ENCODE peak calls at places on chromosomes 7 and 10, in eight cellular contexts. One of them, this sample, is unnamed.

GRCh38 chr7:112648781-112649180 is 141.4 kb downstream of the TMEM168 start:
- DNase-seq in cardiac muscle cell: no peak
- DNase-seq in colonic mucosa: no peak
- DNase-seq in CD4-positive, alpha-beta T cell: no peak
- DNase-seq in psoas muscle: no peak
- DNase-seq in right atrium auricular region: no peak
- DNase-seq in RWPE1: no peak
- DNase-seq in upper lobe of right lung: no peak
- DNase-seq in this sample: no peak

GRCh38 chr7:149870701-149871483 is 2.9 kb upstream of the ATP6V0E2 start:
- DNase-seq in cardiac muscle cell: no peak
- DNase-seq in colonic mucosa: peak; percentile 8
- DNase-seq in CD4-positive, alpha-beta T cell: no peak
- DNase-seq in psoas muscle: no peak
- DNase-seq in right atrium auricular region: no peak
- DNase-seq in RWPE1: no peak
- DNase-seq in upper lobe of right lung: no peak
- DNase-seq in this sample: no peak

GRCh38 chr7:155803418-155804376 is 8.6 kb downstream of the SHH start:
- DNase-seq in cardiac muscle cell: no peak
- DNase-seq in colonic mucosa: peak; percentile 86
- DNase-seq in CD4-positive, alpha-beta T cell: no peak
- DNase-seq in psoas muscle: no peak
- DNase-seq in right atrium auricular region: no peak
- DNase-seq in RWPE1: no peak
- DNase-seq in upper lobe of right lung: peak; percentile 94
- DNase-seq in this sample: no peak

GRCh38 chr7:12554421-12554820 is 16.1 kb upstream of the SCIN start:
- DNase-seq in cardiac muscle cell: no peak
- DNase-seq in colonic mucosa: no peak
- DNase-seq in CD4-positive, alpha-beta T cell: no peak
- DNase-seq in psoas muscle: no peak
- DNase-seq in right atrium auricular region: no peak
- DNase-seq in RWPE1: no peak
- DNase-seq in upper lobe of right lung: no peak
- DNase-seq in this sample: no peak

GRCh38 chr7:97075928-97076327 is 41.6 kb upstream of the SDHAF3 start:
- DNase-seq in cardiac muscle cell: no peak
- DNase-seq in colonic mucosa: no peak
- DNase-seq in CD4-positive, alpha-beta T cell: no peak
- DNase-seq in psoas muscle: no peak
- DNase-seq in right atrium auricular region: no peak
- DNase-seq in RWPE1: no peak
- DNase-seq in upper lobe of right lung: no peak
- DNase-seq in this sample: no peak

GRCh38 chr7:96253441-96253840 is 68.5 kb downstream of the SLC25A13 start:
- DNase-seq in cardiac muscle cell: no peak
- DNase-seq in colonic mucosa: no peak
- DNase-seq in CD4-positive, alpha-beta T cell: no peak
- DNase-seq in psoas muscle: no peak
- DNase-seq in right atrium auricular region: no peak
- DNase-seq in RWPE1: no peak
- DNase-seq in upper lobe of right lung: no peak
- DNase-seq in this sample: no peak

GRCh38 chr10:101031128-101031795 is at the start of the genes PDZD7 and SFXN3:
- DNase-seq in cardiac muscle cell: peak; percentile 96
- DNase-seq in colonic mucosa: peak; percentile 99
- DNase-seq in CD4-positive, alpha-beta T cell: peak; percentile 94
- DNase-seq in psoas muscle: peak; percentile 98
- DNase-seq in right atrium auricular region: peak; percentile 93
- DNase-seq in RWPE1: peak; percentile 99
- DNase-seq in upper lobe of right lung: peak; percentile 99
- DNase-seq in this sample: peak; percentile 99

GRCh38 chr10:22391605-22392004 is 46.3 kb downstream of the SPAG6 start:
- DNase-seq in cardiac muscle cell: no peak
- DNase-seq in colonic mucosa: no peak
- DNase-seq in CD4-positive, alpha-beta T cell: no peak
- DNase-seq in psoas muscle: no peak
- DNase-seq in right atrium auricular region: no peak
- DNase-seq in RWPE1: no peak
- DNase-seq in upper lobe of right lung: no peak
- DNase-seq in this sample: no peak

GRCh38 chr10:92855560-92855959 is 7.2 kb downstream of the EXOC6 start:
- DNase-seq in cardiac muscle cell: no peak
- DNase-seq in colonic mucosa: no peak
- DNase-seq in CD4-positive, alpha-beta T cell: no peak
- DNase-seq in psoas muscle: no peak
- DNase-seq in right atrium auricular region: no peak
- DNase-seq in RWPE1: no peak
- DNase-seq in upper lobe of right lung: no peak
- DNase-seq in this sample: no peak

GRCh38 chr10:30233186-30233958 is 115.7 kb downstream of the MTPAP start:
- DNase-seq in cardiac muscle cell: peak; percentile 42
- DNase-seq in colonic mucosa: no peak
- DNase-seq in CD4-positive, alpha-beta T cell: no peak
- DNase-seq in psoas muscle: no peak
- DNase-seq in right atrium auricular region: no peak
- DNase-seq in RWPE1: no peak
- DNase-seq in upper lobe of right lung: no peak
- DNase-seq in this sample: no peak

GRCh38 chr10:30241422-30242110 is 107.5 kb downstream of the MTPAP start:
- DNase-seq in cardiac muscle cell: no peak
- DNase-seq in colonic mucosa: no peak
- DNase-seq in CD4-positive, alpha-beta T cell: no peak
- DNase-seq in psoas muscle: no peak
- DNase-seq in right atrium auricular region: no peak
- DNase-seq in RWPE1: no peak
- DNase-seq in upper lobe of right lung: no peak
- DNase-seq in this sample: no peak

GRCh38 chr10:30238836-30239235 is 110.2 kb downstream of the MTPAP start:
- DNase-seq in cardiac muscle cell: no peak
- DNase-seq in colonic mucosa: no peak
- DNase-seq in CD4-positive, alpha-beta T cell: no peak
- DNase-seq in psoas muscle: no peak
- DNase-seq in right atrium auricular region: no peak
- DNase-seq in RWPE1: no peak
- DNase-seq in upper lobe of right lung: no peak
- DNase-seq in this sample: no peak
- H3K27ac ChIP-seq in cardiac muscle cell: no peak overlapping the region
- H3K27ac ChIP-seq in colonic mucosa: no peak overlapping the region
- H3K27ac ChIP-seq in CD4-positive, alpha-beta T cell: no peak overlapping the region
- H3K27ac ChIP-seq in psoas muscle: no peak overlapping the region
- H3K27ac ChIP-seq in right atrium auricular region: no peak overlapping the region
- H3K27ac ChIP-seq in RWPE1: no peak overlapping the region
- H3K27ac ChIP-seq in upper lobe of right lung: no peak overlapping the region
- H3K27ac ChIP-seq in this sample: no peak overlapping the region

GRCh38 chr7:101236292-101236691 is 1.3 kb downstream of the CLDN15 start:
- DNase-seq in cardiac muscle cell: no peak
- DNase-seq in colonic mucosa: no peak
- DNase-seq in CD4-positive, alpha-beta T cell: no peak
- DNase-seq in psoas muscle: no peak
- DNase-seq in right atrium auricular region: no peak
- DNase-seq in RWPE1: no peak
- DNase-seq in upper lobe of right lung: no peak
- DNase-seq in this sample: no peak

GRCh38 chr7:101233907-101234547 is 3.6 kb downstream of the CLDN15 start:
- DNase-seq in cardiac muscle cell: no peak
- DNase-seq in colonic mucosa: no peak
- DNase-seq in CD4-positive, alpha-beta T cell: no peak
- DNase-seq in psoas muscle: no peak
- DNase-seq in right atrium auricular region: no peak
- DNase-seq in RWPE1: no peak
- DNase-seq in upper lobe of right lung: no peak
- DNase-seq in this sample: no peak

GRCh38 chr7:101235522-101235921 is 2.1 kb downstream of the CLDN15 start:
- DNase-seq in cardiac muscle cell: no peak
- DNase-seq in colonic mucosa: peak; percentile 88
- DNase-seq in CD4-positive, alpha-beta T cell: no peak
- DNase-seq in psoas muscle: no peak
- DNase-seq in right atrium auricular region: no peak
- DNase-seq in RWPE1: no peak
- DNase-seq in upper lobe of right lung: no peak
- DNase-seq in this sample: no peak

GRCh38 chr7:101234636-101235035 is 3.0 kb downstream of the CLDN15 start:
- DNase-seq in cardiac muscle cell: no peak
- DNase-seq in colonic mucosa: no peak
- DNase-seq in CD4-positive, alpha-beta T cell: no peak
- DNase-seq in psoas muscle: no peak
- DNase-seq in right atrium auricular region: no peak
- DNase-seq in RWPE1: no peak
- DNase-seq in upper lobe of right lung: no peak
- DNase-seq in this sample: no peak

GRCh38 chr7:101235050-101235449 is 2.6 kb downstream of the CLDN15 start:
- DNase-seq in cardiac muscle cell: no peak
- DNase-seq in colonic mucosa: no peak
- DNase-seq in CD4-positive, alpha-beta T cell: no peak
- DNase-seq in psoas muscle: no peak
- DNase-seq in right atrium auricular region: no peak
- DNase-seq in RWPE1: no peak
- DNase-seq in upper lobe of right lung: no peak
- DNase-seq in this sample: no peak
- TF ChIP-seq CTCF in cardiac muscle cell: peak; percentile 38
- TF ChIP-seq CTCF in colonic mucosa: no peak
- TF ChIP-seq CTCF in CD4-positive, alpha-beta T cell: no peak
- TF ChIP-seq CTCF in psoas muscle: peak; percentile 20
- TF ChIP-seq CTCF in right atrium auricular region: peak; percentile 42
- TF ChIP-seq CTCF in RWPE1: peak; percentile 11
- TF ChIP-seq CTCF in upper lobe of right lung: peak; percentile 28
- TF ChIP-seq CTCF in this sample: peak; percentile 25

DNA sequence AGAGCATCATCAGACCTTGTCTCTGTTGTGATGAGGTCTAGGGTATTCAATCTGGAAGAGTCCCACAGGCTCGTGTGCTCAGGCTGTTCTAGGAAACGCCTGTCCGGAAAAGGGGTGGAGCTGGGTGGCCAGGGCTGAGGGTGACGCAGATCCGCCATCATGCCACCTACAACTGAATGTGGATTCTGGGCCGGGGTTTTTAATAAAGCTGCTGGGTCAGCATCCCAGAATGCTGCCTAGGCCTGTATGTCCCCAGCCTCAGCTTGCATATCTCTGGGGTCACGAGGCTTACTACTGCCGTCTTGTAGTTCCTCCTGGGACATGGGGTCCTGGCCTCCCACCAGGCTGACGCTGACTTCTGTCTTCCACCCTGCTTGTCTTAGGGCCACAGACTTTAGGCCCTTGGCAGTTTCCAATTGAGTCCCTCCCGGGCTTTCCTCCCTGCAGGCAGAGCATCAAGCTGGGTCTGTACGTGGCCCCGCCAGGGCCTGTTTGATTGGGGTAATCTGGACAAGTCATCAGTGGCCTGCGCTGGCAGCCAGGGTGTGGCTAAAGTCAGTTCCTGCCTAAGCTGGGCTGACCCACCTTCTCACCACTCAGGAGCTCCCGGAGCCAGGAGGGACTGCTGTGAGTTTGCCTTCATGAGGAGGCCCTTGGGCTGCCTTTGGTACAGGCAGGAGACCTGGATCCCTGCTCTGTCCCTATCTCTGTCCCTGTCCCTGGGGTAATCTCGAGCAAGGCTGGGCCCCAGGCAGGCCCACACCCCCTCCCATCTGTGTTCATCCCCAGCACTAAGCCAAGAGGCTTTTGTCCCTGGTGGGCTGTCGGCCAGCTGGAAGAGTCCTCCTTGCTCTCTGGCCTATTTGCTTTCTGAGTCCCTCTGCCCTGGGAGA is 79.9 kb downstream of the ZMIZ1 start:
- DNase-seq in cardiac muscle cell: no peak
- DNase-seq in colonic mucosa: peak; percentile 69
- DNase-seq in CD4-positive, alpha-beta T cell: no peak
- DNase-seq in psoas muscle: peak; percentile 79
- DNase-seq in right atrium auricular region: peak; percentile 91
- DNase-seq in RWPE1: peak; percentile 75
- DNase-seq in upper lobe of right lung: peak; percentile 83
- DNase-seq in this sample: peak; percentile 80
- H3K27ac ChIP-seq in cardiac muscle cell: peak overlapping the region; percentile 99
- H3K27ac ChIP-seq in colonic mucosa: peak overlapping the region; percentile 69
- H3K27ac ChIP-seq in CD4-positive, alpha-beta T cell: peak overlapping the region; percentile 36
- H3K27ac ChIP-seq in psoas muscle: peak overlapping the region; percentile 75
- H3K27ac ChIP-seq in right atrium auricular region: peak overlapping the region; percentile 98
- H3K27ac ChIP-seq in RWPE1: peak overlapping the region; percentile 99
- H3K27ac ChIP-seq in upper lobe of right lung: peak overlapping the region; percentile 92
- H3K27ac ChIP-seq in this sample: peak overlapping the region; percentile 79

GRCh38 chr10:17386021-17386420 is 68.4 kb downstream of the ST8SIA6 start:
- DNase-seq in cardiac muscle cell: no peak
- DNase-seq in colonic mucosa: no peak
- DNase-seq in CD4-positive, alpha-beta T cell: no peak
- DNase-seq in psoas muscle: no peak
- DNase-seq in right atrium auricular region: no peak
- DNase-seq in RWPE1: no peak
- DNase-seq in upper lobe of right lung: no peak
- DNase-seq in this sample: no peak
- TF ChIP-seq CTCF in cardiac muscle cell: no peak
- TF ChIP-seq CTCF in colonic mucosa: no peak
- TF ChIP-seq CTCF in CD4-positive, alpha-beta T cell: no peak
- TF ChIP-seq CTCF in psoas muscle: no peak
- TF ChIP-seq CTCF in right atrium auricular region: no peak
- TF ChIP-seq CTCF in RWPE1: no peak
- TF ChIP-seq CTCF in upper lobe of right lung: no peak
- TF ChIP-seq CTCF in this sample: no peak

DNA sequence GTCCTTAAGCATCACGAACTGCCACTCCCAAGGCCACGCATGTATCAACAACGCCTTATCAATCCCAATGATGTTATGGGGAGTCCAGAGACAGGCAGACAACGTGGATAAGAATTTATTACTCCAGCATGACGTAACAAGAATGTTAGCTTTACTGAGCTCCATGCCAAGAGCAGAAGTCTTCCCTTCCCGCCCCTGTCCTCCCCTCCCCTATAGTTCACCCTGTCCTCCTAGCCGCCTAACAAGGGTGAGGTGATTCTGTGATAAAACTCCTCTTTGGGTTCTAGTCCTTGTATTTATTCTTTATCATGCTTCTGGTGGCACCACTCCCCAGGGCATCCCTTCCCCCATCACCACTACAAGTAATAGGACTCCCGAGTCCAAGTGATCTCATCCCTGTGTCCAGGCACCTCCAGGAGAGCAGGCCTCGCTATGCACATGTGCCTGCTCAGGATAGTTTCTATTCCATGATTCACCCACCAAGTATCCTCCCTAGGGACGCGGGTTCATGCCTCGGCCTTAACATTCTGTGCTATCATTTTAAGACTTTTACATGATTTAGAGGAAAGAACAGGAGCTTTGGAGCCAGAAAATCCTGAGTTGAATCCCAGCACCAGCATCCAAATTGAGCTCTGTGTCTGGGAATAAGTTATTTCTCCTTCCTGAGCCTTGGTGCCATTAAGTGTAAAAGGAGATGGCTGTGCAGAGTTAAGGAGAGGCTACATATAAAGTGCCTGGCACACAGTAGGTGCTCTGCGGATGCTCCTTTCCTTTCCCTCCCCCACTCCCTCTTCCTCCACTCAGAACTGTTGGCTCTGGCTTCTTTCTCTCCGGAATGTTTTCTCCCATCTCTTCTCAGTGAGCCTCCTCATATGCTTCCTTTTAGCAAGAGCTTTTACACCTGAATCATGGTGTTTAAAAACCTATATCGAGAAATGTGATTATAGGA is 15.3 kb downstream of the GSDME start:
- DNase-seq in cardiac muscle cell: peak; percentile 95
- DNase-seq in colonic mucosa: no peak
- DNase-seq in CD4-positive, alpha-beta T cell: no peak
- DNase-seq in psoas muscle: peak; percentile 78
- DNase-seq in right atrium auricular region: peak; percentile 48
- DNase-seq in RWPE1: peak; percentile 95
- DNase-seq in upper lobe of right lung: no peak
- DNase-seq in this sample: no peak
- H3K27ac ChIP-seq in cardiac muscle cell: no peak overlapping the region
- H3K27ac ChIP-seq in colonic mucosa: no peak overlapping the region
- H3K27ac ChIP-seq in CD4-positive, alpha-beta T cell: no peak overlapping the region
- H3K27ac ChIP-seq in psoas muscle: peak overlapping the region; percentile 74
- H3K27ac ChIP-seq in right atrium auricular region: peak overlapping the region; percentile 23
- H3K27ac ChIP-seq in RWPE1: peak overlapping the region; percentile 87
- H3K27ac ChIP-seq in upper lobe of right lung: no peak overlapping the region
- H3K27ac ChIP-seq in this sample: no peak overlapping the region

This sample was measured in dorsolateral prefrontal cortex.